ENCODE peak calls at places on chromosomes 7 and 10, in four cellular contexts. E is uterus, U is HFF-Myc, G is neural progenitor cell. J is an unnamed sample.

GRCh38 chr7:151426486-151426905 is 13.4 kb downstream of the CRYGN start:
- DNase-seq in E (peak), U (peak), G (no peak), J (no peak)

GRCh38 chr10:15877836-15878576 is 17.7 kb upstream of the MINDY3 start:
- DNase-seq in E (no peak), U (no peak), G (peak), J (no peak)

GRCh38 chr10:92891885-92892705 is 43.8 kb downstream of the EXOC6 start:
- DNase-seq in E (peak), U (peak), G (no peak), J (no peak)

GRCh38 chr7:84783161-84783803 is 403.6 kb downstream of the SEMA3D start:
- DNase-seq in E (no peak), U (no peak), G (no peak), J (peak)

GRCh38 chr7:140067052-140067451 is 4.3 kb upstream of the PARP12 start:
- DNase-seq in E (no peak), U (no peak), G (no peak), J (no peak)

GRCh38 chr7:97021443-97022261 is 3.0 kb downstream of the DLX5 start:
- DNase-seq in E (no peak), U (no peak), G (no peak), J (peak)

GRCh38 chr7:100080895-100081534 is 508 bp downstream of the ZNF3 start:
- DNase-seq in E (no peak), U (no peak), G (peak), J (no peak)

GRCh38 chr7:66399566-66399965 is 194.4 kb downstream of the TPST1 start:
- DNase-seq in E (no peak), U (no peak), G (no peak), J (no peak)

GRCh38 chr7:127667017-127667670 is 15.2 kb downstream of the SND1 start:
- DNase-seq in E (no peak), U (peak), G (no peak), J (no peak)

GRCh38 chr10:84845628-84846261 is 517.4 kb downstream of the CCSER2 start:
- DNase-seq in E (no peak), U (no peak), G (peak), J (peak)

GRCh38 chr7:84629640-84630318 is 435.2 kb upstream of the SEMA3A start:
- DNase-seq in E (no peak), U (no peak), G (no peak), J (no peak)

GRCh38 chr10:44198096-44198779 is 186.7 kb downstream of the CXCL12 start:
- DNase-seq in E (no peak), U (no peak), G (no peak), J (no peak)

GRCh38 chr7:26477381-26477780 is 185.7 kb downstream of the SNX10 start:
- DNase-seq in E (no peak), U (no peak), G (no peak), J (no peak)

GRCh38 chr7:106177738-106178592 is 65.9 kb upstream of the SYPL1 start:
- DNase-seq in E (no peak), U (no peak), G (no peak), J (no peak)

GRCh38 chr7:140027866-140028265 is 34.9 kb downstream of the PARP12 start:
- DNase-seq in E (no peak), U (no peak), G (no peak), J (no peak)

GRCh38 chr10:25026463-25026862 is 10.1 kb downstream of the THNSL1 start:
- DNase-seq in E (no peak), U (no peak), G (no peak), J (no peak)

GRCh38 chr7:39428221-39428620 is 138.0 kb upstream of the YAE1 start:
- DNase-seq in E (no peak), U (no peak), G (no peak), J (no peak)

GRCh38 chr7:134212576-134213546 is 85.7 kb downstream of the LRGUK start:
- DNase-seq in E (no peak), U (no peak), G (no peak), J (no peak)

GRCh38 chr7:13603661-13604060 is 385.8 kb downstream of the ETV1 start:
- DNase-seq in E (no peak), U (no peak), G (no peak), J (no peak)

GRCh38 chr10:3220853-3221252 is 48.3 kb upstream of the PITRM1 start:
- DNase-seq in E (no peak), U (no peak), G (no peak), J (no peak)

GRCh38 chr10:6385683-6386082 is 183.0 kb downstream of the PFKFB3 start:
- DNase-seq in E (no peak), U (no peak), G (no peak), J (no peak)

GRCh38 chr10:77641788-77642397 is 4.3 kb upstream of the KCNMA1 start:
- DNase-seq in E (peak), U (peak), G (peak), J (peak)

GRCh38 chr7:19692111-19692828 is 16.6 kb downstream of the POLR1F start:
- DNase-seq in E (no peak), U (no peak), G (no peak), J (no peak)

GRCh38 chr7:22979251-22979650 is 34.7 kb downstream of the HYCC1 start:
- DNase-seq in E (no peak), U (no peak), G (no peak), J (no peak)

GRCh38 chr10:18886102-18886501 is 162.5 kb upstream of the MALRD1 start:
- DNase-seq in E (no peak), U (no peak), G (no peak), J (no peak)

GRCh38 chr7:92095424-92095823 is 38.9 kb downstream of the CYP51A1 start:
- DNase-seq in E (no peak), U (no peak), G (no peak), J (no peak)

GRCh38 chr10:63696205-63696604 is 175.0 kb downstream of the REEP3 start:
- DNase-seq in E (no peak), U (no peak), G (no peak), J (no peak)

GRCh38 chr10:127293640-127294039 is 97.2 kb upstream of the INSYN2A start:
- DNase-seq in E (no peak), U (peak), G (no peak), J (no peak)

GRCh38 chr7:70380315-70381027 is 751.5 kb upstream of the GALNT17 start:
- DNase-seq in E (peak), U (no peak), G (no peak), J (no peak)

GRCh38 chr10:47257396-47258120 is 42.4 kb upstream of the GDF10 start:
- DNase-seq in E (no peak), U (no peak), G (no peak), J (no peak)

GRCh38 chr10:59240581-59241183 is 64.2 kb downstream of the PHYHIPL start:
- DNase-seq in E (no peak), U (peak), G (peak), J (peak)

GRCh38 chr7:4951903-4952636 is 6.9 kb downstream of the MMD2 start:
- DNase-seq in E (no peak), U (no peak), G (peak), J (no peak)

DNA sequence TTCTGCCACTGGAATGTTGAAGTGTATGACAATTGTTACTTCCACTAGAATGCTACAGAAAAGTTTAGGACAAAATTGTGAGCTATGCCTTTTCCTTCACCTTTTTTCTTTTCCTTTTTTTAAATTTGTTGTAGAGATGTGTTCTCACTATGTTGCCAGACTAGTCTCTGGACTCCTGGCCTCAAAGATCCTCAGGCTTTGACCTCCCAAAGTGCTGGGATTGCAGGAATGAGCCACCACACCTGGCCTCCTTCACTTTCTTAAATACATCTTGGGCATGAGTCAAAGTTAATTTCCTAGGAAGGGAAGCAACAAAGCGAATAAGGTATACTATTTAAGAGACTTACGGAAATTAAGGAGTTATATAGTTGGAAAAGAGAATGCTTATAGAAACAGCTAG is 2.7 kb upstream of the SNX13 start:
- DNase-seq in E (no peak), U (no peak), G (no peak), J (no peak)
- H3K4me3 ChIP-seq in E (no peak), U (no peak), G (no peak), J (no peak)

GRCh38 chr7:102111063-102111757 is 175.5 kb upstream of the SH2B2 start:
- DNase-seq in E (no peak), U (no peak), G (peak), J (peak)

GRCh38 chr7:102111758-102112119 is 174.9 kb upstream of the SH2B2 start:
- DNase-seq in E (peak), U (no peak), G (no peak), J (no peak)

GRCh38 chr7:102117743-102118142 is 168.9 kb upstream of the SH2B2 start:
- DNase-seq in E (no peak), U (no peak), G (no peak), J (no peak)

GRCh38 chr7:102115931-102116330 is 170.7 kb upstream of the SH2B2 start:
- DNase-seq in E (no peak), U (no peak), G (no peak), J (no peak)

DNA sequence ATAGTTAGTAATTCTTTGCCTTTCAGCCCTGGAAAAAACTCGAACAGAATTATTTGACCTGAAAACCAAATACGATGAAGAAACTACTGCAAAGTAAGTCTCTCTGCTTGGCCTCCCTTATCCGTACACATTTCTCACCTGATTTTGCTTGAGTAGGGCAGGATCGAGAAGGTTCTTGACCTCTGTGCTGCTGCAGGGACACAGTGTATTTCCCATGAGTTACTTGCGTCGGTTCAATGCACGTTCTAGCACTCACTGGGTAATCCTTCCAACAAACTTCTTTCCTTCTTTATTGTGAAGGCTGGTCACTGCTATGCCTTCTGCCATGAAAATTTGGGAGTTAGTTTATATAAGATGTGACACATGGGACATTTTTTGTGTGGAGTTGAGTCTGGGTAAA is 171.5 kb upstream of the SH2B2 start:
- DNase-seq in E (no peak), U (no peak), G (no peak), J (no peak)
- H3K4me3 ChIP-seq in E (no peak), U (no peak), G (no peak), J (no peak)

GRCh38 chr10:69316313-69317059 is 38.2 kb downstream of the HK1 start:
- DNase-seq in E (peak), U (no peak), G (no peak), J (no peak)
- H3K4me3 ChIP-seq in E (no peak), U (no peak), G (no peak), J (no peak)

GRCh38 chr10:97366572-97366971 is 32.0 kb upstream of the FRAT2 start:
- DNase-seq in E (no peak), U (no peak), G (no peak), J (no peak)
- H3K4me3 ChIP-seq in E (no peak), U (no peak), G (no peak), J (no peak)

GRCh38 chr7:55964802-55965470 is 551 bp downstream of the NIPSNAP2 start:
- DNase-seq in E (peak), U (no peak), G (peak), J (peak)
- H3K4me3 ChIP-seq in E (peak), U (peak), G (peak), J (peak)

GRCh38 chr7:48617988-48618387 is 306.4 kb upstream of the CDC14C start:
- DNase-seq in E (no peak), U (no peak), G (no peak), J (no peak)
- H3K4me3 ChIP-seq in E (no peak), U (no peak), G (no peak), J (no peak)

GRCh38 chr10:103193820-103194529 is 903 bp upstream of the NT5C2 start:
- DNase-seq in E (peak), U (no peak), G (peak), J (no peak)
- H3K4me3 ChIP-seq in E (no peak), U (no peak), G (peak), J (no peak)

GRCh38 chr10:70459061-70459770 is 17.7 kb upstream of the NODAL start:
- DNase-seq in E (no peak), U (no peak), G (peak), J (peak)

GRCh38 chr10:70459771-70460490 is 18.4 kb upstream of the NODAL start:
- DNase-seq in E (no peak), U (no peak), G (peak), J (no peak)

GRCh38 chr10:70457759-70458305 is 16.4 kb upstream of the NODAL start:
- DNase-seq in E (no peak), U (no peak), G (no peak), J (no peak)

GRCh38 chr10:70456164-70456563 is 14.7 kb upstream of the NODAL start:
- DNase-seq in E (no peak), U (no peak), G (no peak), J (no peak)

DNA sequence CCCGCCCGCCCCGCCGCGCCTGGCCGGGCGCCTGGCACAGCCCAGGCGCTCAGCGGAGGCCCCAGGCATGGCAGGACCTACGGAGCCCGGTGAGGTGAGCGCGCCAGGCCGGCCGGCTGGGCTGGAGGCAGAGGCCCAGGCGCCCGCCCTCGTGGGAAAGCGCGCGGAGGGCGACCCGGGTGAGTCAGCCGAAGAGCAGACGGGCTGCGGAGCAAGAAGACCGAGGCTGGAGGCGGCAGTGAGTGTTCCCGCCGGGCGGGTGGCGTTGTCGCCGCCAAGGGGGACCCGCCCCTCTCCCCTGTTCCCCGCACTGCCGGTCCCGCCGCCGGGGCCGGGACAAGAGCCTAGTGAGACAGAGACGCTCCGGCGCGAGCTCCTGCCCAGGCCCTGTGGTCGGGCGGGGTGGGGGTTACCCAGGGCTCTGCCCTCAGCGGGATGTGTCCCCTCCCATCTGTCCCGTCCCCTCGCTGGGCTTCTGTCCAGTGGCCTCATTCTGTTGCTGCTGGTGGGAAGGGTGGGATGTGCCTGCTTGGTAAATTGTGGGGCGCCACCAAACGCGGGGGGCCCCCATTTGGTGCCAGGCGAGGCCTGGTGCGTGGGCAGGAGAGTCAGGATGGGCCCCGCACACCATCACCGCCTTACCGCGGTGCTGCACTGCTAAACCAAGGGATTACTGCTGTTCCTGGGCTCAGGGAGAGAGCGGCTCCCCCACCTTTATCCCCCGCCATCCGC is 17.0 kb upstream of the NODAL start:
- DNase-seq in E (peak), U (no peak), G (peak), J (no peak)
- H3K4me3 ChIP-seq in E (peak), U (no peak), G (peak), J (no peak)